ENCODE peak calls at places on chromosome 17, in four cellular contexts. Y is aorta, C is SJSA1, G is AG10803. J is an unnamed sample.

GRCh38 chr17:31466096-31466495 is 74.6 kb downstream of the RAB11FIP4 start:
- DNase-seq in G (no peak), C (no peak), Y (no peak), J (no peak)

GRCh38 chr17:61260061-61260797 is 139.4 kb upstream of the TBX2 start:
- DNase-seq in C (no peak), G (no peak), Y (no peak), J (no peak)

GRCh38 chr17:17682293-17682736 is 1.1 kb downstream of the RAI1 start:
- DNase-seq in C (peak; percentile 75), G (peak; percentile 50), Y (peak; percentile 87), J (no peak)

GRCh38 chr17:61218438-61218837 is 181.2 kb upstream of the TBX2 start:
- DNase-seq in C (peak; percentile 60), G (peak; percentile 69), Y (no peak), J (no peak)

GRCh38 chr17:42387221-42387657 is 1.0 kb downstream of the STAT3 start:
- DNase-seq in G (peak; percentile 74), C (no peak), Y (no peak), J (no peak)

GRCh38 chr17:43698678-43699437 is 37.1 kb upstream of the MEOX1 start:
- DNase-seq in C (no peak), Y (no peak), G (no peak), J (no peak)

GRCh38 chr17:3167574-3167973 is 29.7 kb upstream of the OR1A2 start:
- DNase-seq in G (no peak), Y (no peak), C (no peak), J (no peak)

GRCh38 chr17:65662166-65662565 is 100.7 kb upstream of the AXIN2 start:
- DNase-seq in G (peak; percentile 88), C (no peak), Y (no peak), J (no peak)

GRCh38 chr17:12070561-12070960 is 49.9 kb downstream of the MAP2K4 start:
- DNase-seq in C (peak; percentile 30), G (peak; percentile 73), Y (no peak), J (peak; percentile 48)

GRCh38 chr17:59842901-59843652 is 49.7 kb downstream of the TUBD1 start:
- DNase-seq in Y (peak; percentile 86), C (peak; percentile 93), G (peak; percentile 98), J (peak; percentile 89)

GRCh38 chr17:58525239-58525638 is 10.8 kb upstream of the MTMR4 start:
- DNase-seq in Y (peak; percentile 89), G (peak; percentile 92), C (peak; percentile 69), J (no peak)

GRCh38 chr17:55843785-55844184 is 92.9 kb downstream of the PCTP start:
- DNase-seq in C (no peak), Y (no peak), G (no peak), J (no peak)

DNA sequence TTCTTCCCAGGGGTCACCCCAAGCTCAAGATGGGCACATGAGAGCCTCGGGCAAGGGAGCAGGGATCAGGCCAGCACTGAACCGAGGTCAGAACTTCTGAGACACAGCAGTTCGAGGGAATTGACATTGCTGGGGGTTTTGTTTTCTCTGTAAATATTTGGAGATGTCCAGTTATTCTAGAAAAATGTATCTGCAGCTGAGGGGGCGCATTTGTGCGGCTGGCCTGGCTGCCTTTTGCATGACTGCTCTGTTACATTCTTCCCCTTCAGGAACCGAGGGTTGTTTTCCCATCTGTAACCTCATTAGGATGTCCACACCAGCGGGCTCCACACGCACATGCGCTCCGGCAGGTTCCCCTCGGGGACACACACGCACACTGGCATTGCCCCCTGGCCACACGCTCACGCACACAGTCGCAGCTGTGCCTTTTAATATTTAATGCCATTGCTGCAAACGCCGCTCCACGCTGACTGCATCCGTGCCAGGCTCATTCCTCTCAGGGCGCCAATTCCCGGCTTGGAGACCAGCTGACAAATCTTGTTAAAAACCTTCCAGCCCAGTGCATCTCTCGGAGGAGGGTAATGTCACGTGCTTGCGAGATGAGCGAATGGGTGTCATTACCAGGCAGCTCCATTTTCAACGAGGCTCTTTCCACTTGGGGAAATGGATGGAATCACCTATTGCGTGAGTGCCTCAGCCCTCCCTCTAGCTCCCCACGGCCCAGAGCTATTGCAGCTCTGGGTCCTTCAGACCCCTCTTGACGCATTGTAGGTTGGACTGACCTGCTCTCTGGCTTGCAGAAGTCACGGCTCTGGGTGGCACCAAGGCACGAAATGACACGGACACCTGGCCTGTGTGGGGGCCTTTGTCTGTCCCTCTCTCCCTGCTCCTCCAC is 13.2 kb downstream of the CCR7 start:
- DNase-seq in Y (peak; percentile 82), C (peak; percentile 76), G (peak; percentile 100), J (no peak)
- H3K4me3 ChIP-seq in Y (no peak overlapping the region), C (no peak overlapping the region), G (peak overlapping the region; percentile 47), J (no peak overlapping the region)

GRCh38 chr17:40606548-40607353 is 40.9 kb downstream of the SMARCE1 start:
- DNase-seq in G (no peak), Y (no peak), C (no peak), J (no peak)

GRCh38 chr17:40607641-40608040 is 40.0 kb downstream of the SMARCE1 start:
- DNase-seq in Y (no peak), G (no peak), C (no peak), J (no peak)

GRCh38 chr17:40610359-40610758 is 37.3 kb downstream of the SMARCE1 start:
- DNase-seq in G (no peak), C (no peak), Y (no peak), J (no peak)

GRCh38 chr17:40605301-40605700 is 40.0 kb upstream of the CCR7 start:
- DNase-seq in G (no peak), Y (no peak), C (no peak), J (no peak)

GRCh38 chr17:40608061-40608581 is 39.5 kb downstream of the SMARCE1 start:
- DNase-seq in C (no peak), G (no peak), Y (no peak), J (no peak)
- H3K4me3 ChIP-seq in C (no peak overlapping the region), G (no peak overlapping the region), Y (no peak overlapping the region), J (no peak overlapping the region)

DNA sequence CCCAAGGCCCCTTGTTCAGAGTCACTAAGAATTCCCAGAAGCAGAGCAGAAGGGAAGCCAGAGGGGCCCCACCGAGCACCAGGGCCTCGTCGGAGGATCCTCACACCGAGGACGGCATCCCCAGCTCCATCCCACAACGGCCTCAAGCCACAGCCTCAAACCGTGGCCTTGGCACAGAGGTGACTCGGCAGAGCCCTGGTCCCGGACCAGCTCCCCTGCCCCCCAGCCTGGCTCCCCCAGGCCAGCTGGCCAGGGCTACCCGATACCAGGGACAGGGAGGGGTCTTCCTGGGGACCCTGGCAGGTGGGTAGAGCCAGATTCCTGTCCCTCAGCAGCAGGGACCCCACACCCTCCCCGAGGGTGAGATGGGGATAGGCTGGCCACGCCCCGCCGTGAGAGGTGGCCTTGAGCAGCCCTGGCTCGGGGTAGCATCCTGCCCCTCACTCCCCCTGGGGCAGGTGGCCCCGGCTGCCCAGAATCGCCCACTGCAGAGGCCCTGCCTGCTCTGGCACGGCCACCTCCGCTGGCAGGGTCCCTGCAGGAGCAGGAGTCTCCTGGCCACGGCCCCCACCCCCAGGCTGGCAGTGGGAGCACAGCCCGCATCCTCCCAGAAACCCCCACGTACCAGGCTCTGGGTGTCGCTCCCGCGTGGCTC is 5.6 kb upstream of the PVALEF start:
- DNase-seq in Y (no peak), C (no peak), G (no peak), J (no peak)
- H3K4me3 ChIP-seq in Y (no peak overlapping the region), C (no peak overlapping the region), G (no peak overlapping the region), J (no peak overlapping the region)

GRCh38 chr17:36645358-36645757 is 44.0 kb downstream of the MRM1 start:
- DNase-seq in G (no peak), C (no peak), Y (no peak), J (no peak)
- H3K4me3 ChIP-seq in G (no peak overlapping the region), C (no peak overlapping the region), Y (no peak overlapping the region), J (no peak overlapping the region)

GRCh38 chr17:62965149-62965648 is 836 bp upstream of the TANC2 start:
- DNase-seq in C (no peak), G (no peak), Y (no peak), J (no peak)
- H3K4me3 ChIP-seq in C (peak overlapping the region; percentile 92), G (peak overlapping the region; percentile 67), Y (no peak overlapping the region), J (no peak overlapping the region)

GRCh38 chr17:7263801-7264078 is 1.5 kb upstream of the CLDN7 start:
- DNase-seq in Y (no peak), G (no peak), C (no peak), J (no peak)

GRCh38 chr17:7260601-7261376 is 1.5 kb downstream of the CLDN7 start:
- DNase-seq in Y (no peak), C (no peak), G (no peak), J (no peak)

GRCh38 chr17:7261377-7262191 is 694 bp downstream of the CLDN7 start:
- DNase-seq in C (no peak), Y (no peak), G (no peak), J (no peak)

GRCh38 chr17:7262192-7263070 is at the start of gene CLDN7:
- DNase-seq in G (no peak), C (no peak), Y (no peak), J (no peak)

GRCh38 chr17:7263071-7263800 is 958 bp upstream of the CLDN7 start:
- DNase-seq in G (no peak), Y (no peak), C (no peak), J (no peak)
- H3K4me3 ChIP-seq in G (no peak overlapping the region), Y (no peak overlapping the region), C (no peak overlapping the region), J (no peak overlapping the region)

DNA sequence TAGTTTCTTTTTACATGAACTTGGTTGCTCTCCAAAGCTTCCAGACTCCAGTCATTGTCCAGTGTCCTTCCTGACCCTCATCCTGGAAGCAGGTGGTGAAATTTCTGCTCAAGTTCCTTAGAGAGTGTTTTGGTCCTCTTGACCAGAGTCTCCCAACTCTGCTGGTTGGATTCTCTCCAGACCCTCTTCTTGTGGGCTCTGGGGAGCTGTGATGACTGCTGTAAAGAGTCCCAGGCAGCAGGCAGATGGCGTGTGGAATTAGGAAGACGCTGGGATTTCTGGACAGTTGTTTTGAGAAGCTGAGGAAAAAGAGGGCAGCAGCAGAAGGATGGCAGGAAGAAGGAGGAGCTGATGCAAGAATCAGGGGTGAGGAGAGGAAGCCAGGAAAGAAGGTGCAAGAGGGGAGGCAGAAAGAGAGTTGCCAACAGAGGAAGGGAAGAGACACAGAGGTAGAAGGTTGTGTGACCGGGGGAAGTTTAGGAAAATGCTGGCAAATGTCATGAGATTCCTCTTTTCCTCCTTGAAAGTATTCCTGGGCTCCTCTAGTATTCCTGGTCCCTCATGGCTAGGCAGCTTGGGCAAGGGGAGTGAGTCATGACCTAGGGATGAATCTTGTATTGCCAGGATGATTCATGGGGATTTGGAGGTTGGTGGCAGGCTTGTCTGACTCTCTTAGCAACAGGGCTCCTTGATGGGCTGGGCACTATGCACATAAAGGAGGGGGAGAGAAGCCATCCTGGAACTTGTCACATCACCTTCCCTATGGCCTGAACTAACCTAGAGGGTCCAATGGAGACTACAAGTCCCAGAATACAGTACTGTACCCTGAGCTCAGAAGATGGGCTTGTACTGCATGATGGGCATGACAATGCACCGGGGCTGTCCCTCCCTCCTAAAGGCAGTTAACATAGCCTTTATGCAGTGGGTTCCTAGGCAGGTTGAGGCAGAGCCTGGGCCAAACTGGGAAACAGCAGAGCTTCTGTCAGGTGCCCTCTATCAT is 1.9 kb upstream of the SEZ6 start:
- DNase-seq in C (peak; percentile 18), Y (no peak), G (peak; percentile 17), J (no peak)
- H3K4me3 ChIP-seq in C (no peak overlapping the region), Y (no peak overlapping the region), G (no peak overlapping the region), J (no peak overlapping the region)

J was measured in HFF-Myc.